ENCODE peak calls at places on chromosome 16, in nine cellular contexts. T is tibial artery; U is cardiac muscle cell; H is body of pancreas; O is GM23338; X is CD8-positive, alpha-beta memory T cell; W is PC-3; E is SK-N-SH; Z is mesenchymal stem cell. L is an unnamed sample.

GRCh38 chr16:89410794-89411309 is 79.5 kb downstream of the ANKRD11 start:
- DNase-seq in T (peak; percentile 75), U (no peak), H (peak; percentile 91), O (no peak), X (no peak), W (no peak), E (peak; percentile 86), Z (peak; percentile 53), L (no peak)

GRCh38 chr16:80350066-80350465 is 190.7 kb upstream of the DYNLRB2 start:
- DNase-seq in T (no peak), U (no peak), H (no peak), O (no peak), X (no peak), W (no peak), E (no peak), Z (no peak), L (no peak)

GRCh38 chr16:27665881-27666280 is 115.9 kb downstream of the KATNIP start:
- DNase-seq in T (no peak), U (no peak), H (no peak), O (peak; percentile 19), X (no peak), W (no peak), E (no peak), Z (no peak), L (no peak)

GRCh38 chr16:20348365-20349185 is 3.9 kb downstream of the UMOD start:
- DNase-seq in T (no peak), U (no peak), H (peak; percentile 66), O (peak; percentile 91), X (no peak), W (no peak), E (peak; percentile 39), Z (no peak), L (peak; percentile 90)

GRCh38 chr16:7381671-7382070 is 49.0 kb downstream of the RBFOX1 start:
- DNase-seq in T (no peak), U (no peak), H (no peak), O (no peak), X (no peak), W (no peak), E (no peak), Z (no peak), L (no peak)

GRCh38 chr16:50821586-50821985 is 79.7 kb downstream of the CYLD start:
- DNase-seq in T (no peak), U (no peak), H (no peak), O (peak; percentile 27), X (no peak), W (peak; percentile 66), E (no peak), Z (no peak), L (no peak)

GRCh38 chr16:72569677-72570076 is 397.7 kb upstream of the PMFBP1 start:
- DNase-seq in T (no peak), U (no peak), H (no peak), O (peak; percentile 3), X (no peak), W (no peak), E (no peak), Z (no peak), L (no peak)

GRCh38 chr16:73205153-73205549 is 157.2 kb upstream of the ZFHX3 start:
- DNase-seq in T (no peak), U (no peak), H (no peak), O (no peak), X (no peak), W (no peak), E (no peak), Z (no peak), L (no peak)

GRCh38 chr16:84541999-84542876 is 37.8 kb upstream of the MEAK7 start:
- DNase-seq in T (no peak), U (no peak), H (no peak), O (no peak), X (no peak), W (no peak), E (no peak), Z (no peak), L (no peak)

GRCh38 chr16:31132303-31132978 is 3.1 kb downstream of the PRSS8 start:
- DNase-seq in T (no peak), U (no peak), H (no peak), O (no peak), X (no peak), W (no peak), E (no peak), Z (no peak), L (peak; percentile 39)

GRCh38 chr16:73846292-73846849 is 450.2 kb upstream of the PSMD7 start:
- DNase-seq in T (peak; percentile 28), U (peak; percentile 42), H (no peak), O (peak; percentile 65), X (no peak), W (no peak), E (peak; percentile 14), Z (no peak), L (peak; percentile 36)

GRCh38 chr16:83624436-83625120 is 183.2 kb upstream of the HSBP1 start:
- DNase-seq in T (no peak), U (no peak), H (no peak), O (peak; percentile 39), X (no peak), W (no peak), E (no peak), Z (no peak), L (no peak)

GRCh38 chr16:30761427-30761927 is 385 bp downstream of the CFAP119 start:
- DNase-seq in T (no peak), U (peak; percentile 70), H (no peak), O (peak; percentile 80), X (peak; percentile 71), W (peak; percentile 28), E (peak; percentile 72), Z (peak; percentile 68), L (peak; percentile 87)

GRCh38 chr16:70805787-70806186 is 4.8 kb upstream of the VAC14 start:
- DNase-seq in T (no peak), U (no peak), H (no peak), O (no peak), X (no peak), W (peak; percentile 18), E (no peak), Z (peak; percentile 38), L (no peak)

GRCh38 chr16:674968-675883 is at the start of gene RHBDL1:
- DNase-seq in T (no peak), U (no peak), H (peak; percentile 53), O (peak; percentile 80), X (no peak), W (no peak), E (peak; percentile 80), Z (peak; percentile 64), L (peak; percentile 92)
- H3K4me3 ChIP-seq in T (peak within 1 kb of the TSS; percentile 49), U (peak within 1 kb of the TSS; percentile 23), H (no peak within 1 kb of the TSS), O (peak within 1 kb of the TSS; percentile 66), X (no peak within 1 kb of the TSS), W (no peak within 1 kb of the TSS), E (peak within 1 kb of the TSS; percentile 27), Z (peak within 1 kb of the TSS; percentile 48), L (peak within 1 kb of the TSS; percentile 47)

GRCh38 chr16:2282866-2283555 is 15.1 kb upstream of the RNPS1 start:
- DNase-seq in T (no peak), U (no peak), H (no peak), O (no peak), X (no peak), W (no peak), E (no peak), Z (no peak), L (no peak)
- H3K36me3 ChIP-seq in T (peaks cover 86% of the 10 kb centered on the region), U (no peaks in the 10 kb centered on the region), H (peaks cover 3% of the 10 kb centered on the region), O (no peaks in the 10 kb centered on the region), X (no peaks in the 10 kb centered on the region), W (no peaks in the 10 kb centered on the region), E (peaks cover 12% of the 10 kb centered on the region), Z (no peaks in the 10 kb centered on the region), L (no peaks in the 10 kb centered on the region)

GRCh38 chr16:5468488-5468887 is 370.9 kb upstream of the EEF2KMT start:
- DNase-seq in T (no peak), U (no peak), H (no peak), O (no peak), X (no peak), W (no peak), E (no peak), Z (no peak), L (no peak)
- H3K4me3 ChIP-seq in T (no peak overlapping the region), U (no peak overlapping the region), H (no peak overlapping the region), O (no peak overlapping the region), X (no peak overlapping the region), W (no peak overlapping the region), E (no peak overlapping the region), Z (no peak overlapping the region), L (no peak overlapping the region)

GRCh38 chr16:68190745-68191510 is 45.0 kb downstream of the ESRP2 start:
- DNase-seq in T (no peak), U (no peak), H (no peak), O (no peak), X (no peak), W (no peak), E (no peak), Z (peak; percentile 24), L (no peak)

GRCh38 chr16:68190099-68190498 is 45.8 kb downstream of the ESRP2 start:
- DNase-seq in T (no peak), U (no peak), H (no peak), O (no peak), X (no peak), W (no peak), E (no peak), Z (no peak), L (no peak)

GRCh38 chr16:68188170-68188569 is 47.8 kb downstream of the ESRP2 start:
- DNase-seq in T (no peak), U (no peak), H (no peak), O (no peak), X (no peak), W (no peak), E (no peak), Z (no peak), L (peak; percentile 25)

GRCh38 chr16:68186877-68187276 is 49.0 kb downstream of the ESRP2 start:
- DNase-seq in T (no peak), U (no peak), H (no peak), O (no peak), X (no peak), W (no peak), E (no peak), Z (no peak), L (no peak)

DNA sequence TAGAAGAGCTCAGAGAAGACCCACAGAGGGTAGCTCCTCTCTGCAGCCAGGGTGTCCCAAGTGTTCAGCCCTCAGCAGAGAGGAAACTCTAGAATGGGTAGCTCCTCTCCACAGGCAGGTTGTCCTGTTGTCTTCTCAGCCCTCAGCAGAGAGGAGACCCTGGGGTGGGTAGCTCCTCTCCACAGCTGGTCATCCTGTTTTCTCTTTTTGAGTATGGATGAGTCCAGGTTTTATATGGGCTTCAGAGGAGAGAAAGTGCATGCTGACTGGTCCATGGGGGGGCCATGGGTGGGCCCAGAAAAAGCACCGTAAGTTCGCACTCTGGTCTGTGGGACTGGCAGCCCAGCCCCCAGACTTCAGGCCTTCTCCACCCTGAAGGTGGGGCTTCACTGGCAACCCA is 48.4 kb downstream of the ESRP2 start:
- DNase-seq in T (no peak), U (no peak), H (no peak), O (no peak), X (no peak), W (no peak), E (no peak), Z (no peak), L (no peak)
- H3K36me3 ChIP-seq in T (peaks cover 91% of the 10 kb centered on the region), U (peaks cover 16% of the 10 kb centered on the region), H (peaks cover 11% of the 10 kb centered on the region), O (peaks cover 3% of the 10 kb centered on the region), X (peaks cover 39% of the 10 kb centered on the region), W (no peaks in the 10 kb centered on the region), E (peaks cover 20% of the 10 kb centered on the region), Z (peaks cover 35% of the 10 kb centered on the region), L (peaks cover 9% of the 10 kb centered on the region)

GRCh38 chr16:58461056-58461455 is 38.9 kb upstream of the NDRG4 start:
- DNase-seq in T (no peak), U (peak; percentile 14), H (no peak), O (no peak), X (no peak), W (peak; percentile 73), E (no peak), Z (no peak), L (no peak)
- H3K4me3 ChIP-seq in T (no peak overlapping the region), U (no peak overlapping the region), H (no peak overlapping the region), O (no peak overlapping the region), X (no peak overlapping the region), W (no peak overlapping the region), E (no peak overlapping the region), Z (no peak overlapping the region), L (no peak overlapping the region)

GRCh38 chr16:48356633-48357376 is 28.4 kb downstream of the SIAH1 start:
- DNase-seq in T (no peak), U (no peak), H (no peak), O (no peak), X (no peak), W (no peak), E (no peak), Z (no peak), L (no peak)
- H3K36me3 ChIP-seq in T (peaks cover 27% of the 10 kb centered on the region), U (peaks cover 3% of the 10 kb centered on the region), H (peaks cover 7% of the 10 kb centered on the region), O (no peaks in the 10 kb centered on the region), X (peaks cover 7% of the 10 kb centered on the region), W (peaks cover 8% of the 10 kb centered on the region), E (peaks cover 33% of the 10 kb centered on the region), Z (peaks cover 19% of the 10 kb centered on the region), L (peaks cover 5% of the 10 kb centered on the region)